ENCODE peak calls at places on chromosomes 5 and 9, in nine cellular contexts. F is fibroblast of lung, K is choroid plexus epithelial cell, O is cardiac muscle cell, T is lung, Q is psoas muscle, Z is AG04449, Y is HL-60, N is dorsolateral prefrontal cortex. E is an unnamed sample.

GRCh38 chr5:167720676-167721260 is 570.7 kb upstream of the WWC1 start:
- DNase-seq in T (no peak), Y (no peak), K (peak), O (no peak), Q (no peak), Z (peak), F (peak), N (no peak), E (no peak)

GRCh38 chr5:125409101-125409495 is 662.7 kb upstream of the ZNF608 start:
- DNase-seq in Y (no peak), O (no peak), T (no peak), Z (no peak), K (peak), Q (no peak), N (no peak), F (no peak), E (no peak)

GRCh38 chr5:17114233-17114632 is 103.2 kb upstream of the BASP1 start:
- DNase-seq in N (no peak), O (no peak), F (no peak), Z (no peak), Y (no peak), K (no peak), Q (no peak), T (no peak), E (no peak)

GRCh38 chr9:110752766-110753165 is 84.2 kb downstream of the MUSK start:
- DNase-seq in F (peak), Q (no peak), Z (peak), O (no peak), Y (no peak), N (no peak), K (peak), T (no peak), E (no peak)

GRCh38 chr5:90783460-90784333 is 225.1 kb downstream of the ADGRV1 start:
- DNase-seq in Y (peak), Q (peak), O (peak), F (peak), T (peak), N (peak), K (peak), Z (peak), E (peak)

GRCh38 chr5:91382530-91383026 is 539 bp downstream of the ARRDC3 start:
- DNase-seq in K (peak), O (peak), Y (no peak), N (no peak), Z (no peak), Q (peak), F (peak), T (no peak), E (no peak)

GRCh38 chr5:58399951-58400350 is 59.9 kb downstream of the PLK2 start:
- DNase-seq in F (no peak), N (no peak), Z (no peak), Q (no peak), K (no peak), Y (no peak), O (no peak), T (no peak), E (no peak)

GRCh38 chr9:108859459-108860114 is 2.5 kb upstream of the ACTL7A start:
- DNase-seq in Q (no peak), O (no peak), N (no peak), Y (no peak), Z (no peak), K (no peak), T (no peak), F (no peak), E (no peak)

GRCh38 chr9:77038281-77039036 is 19.0 kb downstream of the FOXB2 start:
- DNase-seq in Y (no peak), K (no peak), Q (no peak), O (no peak), T (no peak), N (no peak), Z (no peak), F (no peak), E (no peak)

GRCh38 chr9:133768371-133768858 is 30.3 kb upstream of the SARDH start:
- DNase-seq in Q (no peak), N (peak), Y (no peak), O (no peak), K (no peak), T (no peak), Z (no peak), F (no peak), E (no peak)

GRCh38 chr9:99158629-99159028 is 53.7 kb downstream of the TGFBR1 start:
- DNase-seq in N (no peak), O (no peak), T (no peak), F (no peak), Q (no peak), Z (no peak), Y (no peak), K (no peak), E (no peak)

GRCh38 chr9:133303266-133304157 is 28.5 kb upstream of the ABO start:
- DNase-seq in F (no peak), Y (no peak), T (no peak), Q (no peak), N (no peak), Z (no peak), K (no peak), O (no peak), E (no peak)

DNA sequence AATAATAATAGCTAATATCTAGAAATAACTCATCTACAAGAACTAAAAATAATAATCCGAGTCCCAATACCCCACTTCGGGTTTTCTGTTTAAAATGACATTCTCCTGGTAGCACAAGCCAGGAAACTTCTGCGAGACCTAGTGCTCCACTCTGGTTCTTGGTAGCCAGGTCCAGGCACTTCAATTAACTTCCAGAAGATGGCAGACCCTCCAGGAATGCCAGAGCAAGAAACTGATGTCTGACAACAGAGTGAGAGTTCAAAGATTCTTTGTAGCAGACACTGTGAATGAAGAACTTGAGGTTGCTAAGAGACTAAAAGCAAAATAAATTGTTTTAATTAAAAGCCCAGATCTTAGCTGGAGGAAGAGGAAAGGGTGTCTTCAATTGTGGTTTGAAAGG is 1963.3 kb upstream of the CDH9 start:
- DNase-seq in K (no peak), N (no peak), T (no peak), Y (no peak), O (peak), Q (no peak), F (no peak), Z (no peak), E (no peak)
- TF ChIP-seq CTCF in K (no peak), N (no peak), T (no peak), Y (no peak), O (no peak), Q (no peak), F (no peak), Z (no peak), E (no peak)

GRCh38 chr9:81653240-81653639 is 36.1 kb downstream of the TLE1 start:
- DNase-seq in Z (no peak), O (no peak), F (peak), K (no peak), Q (no peak), N (no peak), Y (no peak), T (no peak), E (no peak)

GRCh38 chr9:81649475-81649874 is 39.9 kb downstream of the TLE1 start:
- DNase-seq in K (no peak), T (no peak), Y (no peak), O (no peak), N (no peak), Q (no peak), Z (no peak), F (no peak), E (peak)

GRCh38 chr9:81648891-81649290 is 40.5 kb downstream of the TLE1 start:
- DNase-seq in O (no peak), Y (no peak), Z (no peak), Q (no peak), K (no peak), T (no peak), N (no peak), F (no peak), E (no peak)

GRCh38 chr9:81650836-81651545 is 38.4 kb downstream of the TLE1 start:
- DNase-seq in T (no peak), O (no peak), K (no peak), N (no peak), F (no peak), Z (no peak), Q (no peak), Y (no peak), E (peak)

DNA sequence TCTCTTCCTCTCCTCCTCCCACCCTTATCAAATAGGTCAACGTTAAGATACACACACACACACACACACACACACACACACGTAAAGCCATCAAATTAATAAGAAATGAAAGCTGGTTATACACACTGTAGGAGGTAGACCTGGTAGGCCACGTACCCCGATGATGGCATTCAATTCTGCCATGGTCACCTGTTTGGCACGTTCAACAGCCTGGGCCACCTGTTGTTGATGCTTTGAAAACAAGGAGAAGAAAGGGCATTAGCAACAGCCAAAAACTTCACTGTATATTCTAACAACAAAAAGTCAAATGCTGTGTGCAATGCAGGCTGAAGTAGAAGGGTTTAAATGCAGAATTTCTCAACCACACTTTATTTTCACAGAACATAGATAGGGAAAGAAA is 37.3 kb downstream of the TLE1 start:
- DNase-seq in Q (no peak), O (no peak), Y (no peak), K (no peak), T (no peak), F (no peak), Z (no peak), N (no peak), E (no peak)
- TF ChIP-seq CTCF in Q (no peak), O (no peak), Y (no peak), K (no peak), T (no peak), F (no peak), Z (no peak), N (no peak), E (no peak)

DNA sequence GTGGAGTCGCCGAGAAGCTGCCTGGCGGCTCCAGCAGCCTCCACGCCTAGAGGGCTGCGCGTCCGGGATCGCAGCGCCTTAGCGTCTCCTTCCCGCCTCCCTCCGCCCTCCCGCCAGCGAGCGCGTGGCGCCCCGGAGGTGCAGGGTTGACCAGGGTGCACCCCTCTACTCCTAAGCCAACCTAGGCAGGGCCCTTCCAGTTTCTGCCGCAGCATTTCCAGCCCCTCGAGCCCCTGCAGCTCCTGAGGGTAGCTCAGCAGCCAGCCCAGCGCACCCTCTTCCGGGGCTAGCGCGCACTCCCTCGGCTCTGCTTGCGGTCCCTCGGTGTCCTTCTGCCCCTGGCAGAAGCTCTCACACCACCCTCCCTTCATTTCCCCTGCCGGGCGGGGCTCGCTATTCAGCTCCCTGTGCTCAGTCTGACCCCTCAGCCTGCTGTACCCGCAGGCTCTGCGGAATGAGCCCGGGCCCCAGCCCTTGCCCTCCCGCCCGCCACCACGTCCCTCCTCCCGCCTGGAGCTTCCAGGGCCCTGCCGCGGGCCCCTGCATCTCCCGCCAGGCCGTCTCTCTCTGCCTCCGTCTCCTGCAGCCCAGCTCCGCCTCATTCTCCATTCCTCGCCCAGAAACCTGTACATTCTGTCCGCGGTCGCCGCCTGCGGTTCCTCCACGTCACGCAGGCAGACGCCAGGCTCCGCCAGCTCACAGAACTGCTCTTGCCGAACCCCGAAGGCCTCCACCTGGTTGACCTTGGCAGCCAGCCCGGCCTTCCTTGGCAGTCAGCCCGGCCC is 61.8 kb downstream of the SPATA31C2 start:
- DNase-seq in Z (no peak), Y (peak), F (peak), K (peak), N (peak), Q (peak), O (peak), T (peak), E (peak)
- TF ChIP-seq CTCF in Z (peak), Y (no peak), F (peak), K (peak), N (no peak), Q (no peak), O (peak), T (no peak), E (no peak)

GRCh38 chr9:89215342-89215741 is 36.7 kb upstream of the SHC3 start:
- DNase-seq in T (no peak), O (no peak), Y (no peak), N (no peak), Z (no peak), Q (no peak), K (no peak), F (no peak), E (no peak)

GRCh38 chr9:89218040-89218928 is 39.7 kb upstream of the SHC3 start:
- DNase-seq in N (no peak), Q (no peak), T (no peak), Z (no peak), K (peak), Y (no peak), F (peak), O (no peak), E (no peak)

DNA sequence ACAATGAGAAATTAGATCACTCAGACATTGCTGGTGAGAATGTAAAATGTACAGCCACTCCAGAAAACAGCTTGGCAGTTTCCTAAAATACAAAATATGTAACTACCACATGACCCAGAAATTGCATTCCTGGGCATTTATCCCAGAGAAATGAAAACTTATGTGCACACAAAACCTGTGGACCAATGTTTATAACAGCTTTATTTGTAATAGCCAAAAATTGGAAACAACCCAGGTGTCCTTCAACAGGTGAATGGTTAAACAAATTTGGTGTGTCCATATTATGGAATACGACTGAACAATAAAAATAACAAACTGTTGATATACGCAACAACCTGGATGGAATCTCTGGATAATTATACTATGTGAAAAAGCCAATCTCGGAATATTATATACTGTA is 34.9 kb upstream of the SHC3 start:
- DNase-seq in Z (no peak), N (no peak), Y (no peak), O (no peak), Q (no peak), T (no peak), F (no peak), K (peak), E (no peak)
- TF ChIP-seq CTCF in Z (no peak), N (no peak), Y (no peak), O (no peak), Q (no peak), T (no peak), F (no peak), K (no peak), E (no peak)

GRCh38 chr9:81103597-81104471 is 585.5 kb downstream of the TLE1 start:
- DNase-seq in Y (no peak), N (no peak), O (no peak), Q (no peak), Z (no peak), K (peak), F (peak), T (no peak), E (no peak)
- TF ChIP-seq CTCF in Y (peak), N (peak), O (peak), Q (no peak), Z (peak), K (peak), F (peak), T (no peak), E (peak)

GRCh38 chr5:135012033-135012588 is 21.9 kb downstream of the PITX1 start:
- DNase-seq in Y (no peak), Q (no peak), N (no peak), O (no peak), K (no peak), F (no peak), Z (no peak), T (no peak), E (peak)

GRCh38 chr5:135009736-135010501 is 24.1 kb downstream of the PITX1 start:
- DNase-seq in F (no peak), T (no peak), Q (no peak), Y (no peak), Z (no peak), N (no peak), O (no peak), K (no peak), E (no peak)

GRCh38 chr5:135011355-135012032 is 22.5 kb downstream of the PITX1 start:
- DNase-seq in Y (no peak), Q (no peak), F (no peak), N (no peak), K (no peak), T (no peak), Z (no peak), O (no peak), E (peak)

GRCh38 chr5:135008981-135009735 is 24.9 kb downstream of the PITX1 start:
- DNase-seq in Q (no peak), K (no peak), Z (no peak), Y (no peak), F (no peak), O (no peak), N (no peak), T (no peak), E (no peak)

GRCh38 chr5:135010502-135011354 is 23.3 kb downstream of the PITX1 start:
- DNase-seq in T (no peak), N (no peak), Q (no peak), F (no peak), O (no peak), K (no peak), Z (no peak), Y (no peak), E (no peak)
- TF ChIP-seq CTCF in T (no peak), N (no peak), Q (peak), F (no peak), O (peak), K (peak), Z (peak), Y (no peak), E (no peak)